ENCODE peak calls at places on chromosomes 6 and 20, in five cellular contexts. One of them, this sample, is unnamed. For H3K4me1, the result is how much of the 10 kb centered on the place peaks cover.

GRCh38 chr6:75472885-75473284 is 20.7 kb downstream of the FILIP1 start:
- DNase-seq in A549: no peak
- DNase-seq in RWPE2: no peak
- DNase-seq in Peyer's patch: no peak
- DNase-seq in BE2C: no peak
- DNase-seq in this sample: no peak

GRCh38 chr6:7727150-7727950 is 1.5 kb downstream of the BMP6 start:
- DNase-seq in A549: peak
- DNase-seq in RWPE2: no peak
- DNase-seq in Peyer's patch: no peak
- DNase-seq in BE2C: peak
- DNase-seq in this sample: peak

GRCh38 chr6:13089296-13089994 is 238.9 kb downstream of the TBC1D7 start:
- DNase-seq in A549: no peak
- DNase-seq in RWPE2: no peak
- DNase-seq in Peyer's patch: no peak
- DNase-seq in BE2C: no peak
- DNase-seq in this sample: no peak

GRCh38 chr20:23142162-23143050 is 56.3 kb upstream of the CD93 start:
- DNase-seq in A549: no peak
- DNase-seq in RWPE2: peak
- DNase-seq in Peyer's patch: peak
- DNase-seq in BE2C: no peak
- DNase-seq in this sample: no peak

GRCh38 chr6:83354747-83355146 is 76.1 kb downstream of the ME1 start:
- DNase-seq in A549: no peak
- DNase-seq in RWPE2: no peak
- DNase-seq in Peyer's patch: no peak
- DNase-seq in BE2C: no peak
- DNase-seq in this sample: no peak

GRCh38 chr6:17179246-17180073 is 77.6 kb downstream of the STMND1 start:
- DNase-seq in A549: peak
- DNase-seq in RWPE2: no peak
- DNase-seq in Peyer's patch: no peak
- DNase-seq in BE2C: no peak
- DNase-seq in this sample: no peak

GRCh38 chr6:130848945-130849344 is 21.7 kb downstream of the SMLR1 start:
- DNase-seq in A549: no peak
- DNase-seq in RWPE2: no peak
- DNase-seq in Peyer's patch: no peak
- DNase-seq in BE2C: no peak
- DNase-seq in this sample: peak

GRCh38 chr6:4936681-4937041 is 67.2 kb downstream of the RPP40 start:
- DNase-seq in A549: peak
- DNase-seq in RWPE2: no peak
- DNase-seq in Peyer's patch: no peak
- DNase-seq in BE2C: no peak
- DNase-seq in this sample: no peak

GRCh38 chr6:90918361-90918760 is 331.5 kb upstream of the MAP3K7 start:
- DNase-seq in A549: no peak
- DNase-seq in RWPE2: no peak
- DNase-seq in Peyer's patch: no peak
- DNase-seq in BE2C: no peak
- DNase-seq in this sample: no peak

GRCh38 chr6:47157653-47158219 is 115.6 kb upstream of the ADGRF1 start:
- DNase-seq in A549: no peak
- DNase-seq in RWPE2: no peak
- DNase-seq in Peyer's patch: no peak
- DNase-seq in BE2C: no peak
- DNase-seq in this sample: no peak

GRCh38 chr6:37512400-37512958 is 12.8 kb upstream of the CCDC167 start:
- DNase-seq in A549: no peak
- DNase-seq in RWPE2: no peak
- DNase-seq in Peyer's patch: no peak
- DNase-seq in BE2C: no peak
- DNase-seq in this sample: peak

GRCh38 chr6:119347466-119348307 is 1.9 kb downstream of the MAN1A1 start:
- DNase-seq in A549: no peak
- DNase-seq in RWPE2: no peak
- DNase-seq in Peyer's patch: peak
- DNase-seq in BE2C: peak
- DNase-seq in this sample: no peak

GRCh38 chr6:93252930-93253329 is 166.4 kb downstream of the EPHA7 start:
- DNase-seq in A549: no peak
- DNase-seq in RWPE2: no peak
- DNase-seq in Peyer's patch: no peak
- DNase-seq in BE2C: no peak
- DNase-seq in this sample: no peak

GRCh38 chr6:139240161-139241010 is 51.4 kb downstream of the TXLNB start:
- DNase-seq in A549: no peak
- DNase-seq in RWPE2: no peak
- DNase-seq in Peyer's patch: no peak
- DNase-seq in BE2C: no peak
- DNase-seq in this sample: no peak

GRCh38 chr6:101016163-101016562 is 135.0 kb upstream of the ASCC3 start:
- DNase-seq in A549: no peak
- DNase-seq in RWPE2: no peak
- DNase-seq in Peyer's patch: no peak
- DNase-seq in BE2C: no peak
- DNase-seq in this sample: no peak
- H3K4me1 ChIP-seq in A549: under half
- H3K4me1 ChIP-seq in RWPE2: under half
- H3K4me1 ChIP-seq in Peyer's patch: under half
- H3K4me1 ChIP-seq in BE2C: under half
- H3K4me1 ChIP-seq in this sample: under half

DNA sequence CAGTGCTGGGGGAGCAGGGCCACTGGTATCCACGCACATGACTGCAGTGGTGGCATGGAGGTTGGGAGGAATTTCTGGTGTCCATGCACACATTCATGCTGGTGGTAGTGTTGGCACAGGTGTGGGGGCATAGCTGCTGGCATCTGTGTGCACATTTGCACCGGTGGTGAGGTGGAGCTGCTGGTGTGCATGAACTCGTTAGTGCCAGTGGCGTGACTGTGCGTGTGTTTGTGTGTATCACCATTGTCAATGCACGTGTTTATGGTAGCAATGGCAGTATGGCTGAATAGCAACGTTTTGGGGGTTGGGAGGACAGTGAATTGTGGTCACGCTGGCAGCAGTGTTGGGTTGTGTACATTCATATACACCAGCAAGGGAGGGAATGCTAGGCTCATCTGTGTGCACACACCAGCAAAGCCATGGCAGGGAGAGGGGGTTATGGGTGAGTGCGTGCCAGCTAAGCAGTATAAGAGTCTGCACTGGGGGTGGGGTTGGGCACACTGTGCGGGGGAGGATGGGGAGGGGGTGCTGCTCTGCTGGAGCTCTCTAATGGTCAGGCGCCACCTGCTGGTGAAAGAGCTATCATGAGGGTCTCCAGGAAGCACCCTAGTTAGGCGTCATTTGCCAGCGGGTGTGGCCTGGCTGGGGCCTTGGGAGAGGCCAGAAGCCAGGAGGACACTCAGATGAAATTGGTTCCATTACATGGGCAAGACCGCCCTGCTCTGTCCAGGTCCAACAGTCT is 626.1 kb upstream of the ID4 start:
- DNase-seq in A549: peak
- DNase-seq in RWPE2: peak
- DNase-seq in Peyer's patch: peak
- DNase-seq in BE2C: peak
- DNase-seq in this sample: peak
- TF ChIP-seq CTCF in A549: no peak
- TF ChIP-seq CTCF in RWPE2: peak
- TF ChIP-seq CTCF in Peyer's patch: no peak
- TF ChIP-seq CTCF in BE2C: no peak
- TF ChIP-seq CTCF in this sample: peak

GRCh38 chr20:47314647-47315338 is 41.7 kb downstream of the ZMYND8 start:
- DNase-seq in A549: no peak
- DNase-seq in RWPE2: peak
- DNase-seq in Peyer's patch: no peak
- DNase-seq in BE2C: no peak
- DNase-seq in this sample: no peak

GRCh38 chr20:47317127-47317895 is 39.2 kb downstream of the ZMYND8 start:
- DNase-seq in A549: peak
- DNase-seq in RWPE2: peak
- DNase-seq in Peyer's patch: peak
- DNase-seq in BE2C: no peak
- DNase-seq in this sample: peak

GRCh38 chr20:47316776-47317126 is 39.7 kb downstream of the ZMYND8 start:
- DNase-seq in A549: no peak
- DNase-seq in RWPE2: no peak
- DNase-seq in Peyer's patch: peak
- DNase-seq in BE2C: no peak
- DNase-seq in this sample: no peak

GRCh38 chr20:47318027-47318595 is 38.4 kb downstream of the ZMYND8 start:
- DNase-seq in A549: peak
- DNase-seq in RWPE2: no peak
- DNase-seq in Peyer's patch: peak
- DNase-seq in BE2C: no peak
- DNase-seq in this sample: peak

GRCh38 chr20:47315339-47315662 is 41.2 kb downstream of the ZMYND8 start:
- DNase-seq in A549: peak
- DNase-seq in RWPE2: peak
- DNase-seq in Peyer's patch: no peak
- DNase-seq in BE2C: no peak
- DNase-seq in this sample: no peak
- H3K4me1 ChIP-seq in A549: half or more
- H3K4me1 ChIP-seq in RWPE2: half or more
- H3K4me1 ChIP-seq in Peyer's patch: under half
- H3K4me1 ChIP-seq in BE2C: under half
- H3K4me1 ChIP-seq in this sample: under half

DNA sequence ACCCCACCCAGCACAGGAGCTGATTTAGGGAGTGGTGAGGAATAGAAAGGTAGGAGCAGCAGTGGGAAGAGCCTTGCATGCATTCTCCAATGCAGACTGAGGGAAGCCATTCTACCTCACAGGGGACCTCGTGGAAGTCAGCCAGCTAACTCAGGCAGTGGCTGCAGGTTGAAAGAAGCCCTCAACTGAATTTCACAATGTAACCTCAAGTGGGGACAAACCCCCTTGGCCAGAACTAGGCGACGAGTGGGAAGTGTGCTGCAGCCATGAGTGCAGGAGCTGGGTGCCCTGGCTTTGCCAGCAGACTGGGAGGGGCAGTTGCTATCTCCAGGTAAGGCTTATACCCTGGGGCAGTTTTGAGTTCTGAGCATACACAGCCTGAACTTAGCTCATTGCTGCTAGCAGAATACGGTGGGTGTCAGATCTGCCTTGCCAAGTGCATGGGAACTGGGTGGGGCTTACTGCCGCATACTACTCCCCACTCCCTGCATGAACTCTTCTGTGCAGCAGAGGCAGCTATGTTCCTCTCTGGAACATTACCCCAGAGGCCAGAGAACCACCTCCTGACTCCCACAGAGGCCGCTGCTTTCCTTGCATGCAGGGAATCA is 126.5 kb downstream of the CDK19 start:
- DNase-seq in A549: no peak
- DNase-seq in RWPE2: no peak
- DNase-seq in Peyer's patch: no peak
- DNase-seq in BE2C: peak
- DNase-seq in this sample: peak
- TF ChIP-seq CTCF in A549: no peak
- TF ChIP-seq CTCF in RWPE2: no peak
- TF ChIP-seq CTCF in Peyer's patch: no peak
- TF ChIP-seq CTCF in BE2C: no peak
- TF ChIP-seq CTCF in this sample: no peak

DNA sequence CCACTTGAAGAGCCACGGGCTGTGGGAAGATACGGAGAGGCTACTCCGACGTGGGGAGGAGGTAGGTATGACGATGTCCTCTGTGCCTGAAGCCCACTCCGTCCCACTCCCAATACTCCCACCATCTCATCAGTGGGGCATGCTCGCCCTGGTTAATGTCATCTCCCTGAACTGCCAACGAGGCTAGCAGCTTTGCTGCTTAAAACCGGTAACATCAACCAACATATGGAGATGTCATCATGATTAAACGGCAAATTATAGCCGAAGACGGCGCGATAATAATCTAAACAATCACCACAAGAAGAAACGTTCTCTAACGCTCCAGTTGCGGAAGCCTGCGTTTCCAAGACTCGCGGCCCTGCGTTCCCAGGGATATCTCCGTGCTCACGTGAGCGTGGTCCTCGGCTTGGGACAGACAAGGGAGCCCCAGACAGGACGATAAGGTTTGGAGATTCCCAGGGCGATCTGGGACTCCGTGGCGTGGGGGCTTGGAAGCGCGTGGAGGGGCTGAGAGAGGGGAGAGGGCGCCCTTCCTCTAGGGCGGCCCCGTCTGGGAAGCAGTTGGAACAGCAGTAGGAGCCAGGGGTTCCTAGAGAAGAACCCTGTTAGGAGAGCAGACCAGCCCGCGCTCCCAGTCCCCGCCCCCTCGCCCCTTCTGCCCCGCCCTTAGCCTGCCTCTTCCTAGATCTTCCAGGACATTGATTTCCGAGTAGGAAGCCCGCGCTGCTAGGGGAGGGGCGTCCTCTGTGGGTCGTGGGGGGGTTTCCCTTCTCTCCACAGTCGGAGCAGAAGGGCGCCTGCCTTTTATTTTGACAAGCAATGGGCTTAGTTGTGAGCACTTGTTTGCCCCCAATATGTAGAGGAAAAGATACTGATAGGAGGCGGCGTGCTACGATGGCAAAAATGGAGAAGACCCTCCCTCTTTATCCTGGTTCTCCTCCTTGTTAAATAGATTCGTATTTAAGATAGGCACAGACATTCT is 10.7 kb downstream of the NRN1 start:
- DNase-seq in A549: peak
- DNase-seq in RWPE2: no peak
- DNase-seq in Peyer's patch: peak
- DNase-seq in BE2C: peak
- DNase-seq in this sample: peak
- H3K4me1 ChIP-seq in A549: under half
- H3K4me1 ChIP-seq in RWPE2: under half
- H3K4me1 ChIP-seq in Peyer's patch: under half
- H3K4me1 ChIP-seq in BE2C: under half
- H3K4me1 ChIP-seq in this sample: under half

DNA sequence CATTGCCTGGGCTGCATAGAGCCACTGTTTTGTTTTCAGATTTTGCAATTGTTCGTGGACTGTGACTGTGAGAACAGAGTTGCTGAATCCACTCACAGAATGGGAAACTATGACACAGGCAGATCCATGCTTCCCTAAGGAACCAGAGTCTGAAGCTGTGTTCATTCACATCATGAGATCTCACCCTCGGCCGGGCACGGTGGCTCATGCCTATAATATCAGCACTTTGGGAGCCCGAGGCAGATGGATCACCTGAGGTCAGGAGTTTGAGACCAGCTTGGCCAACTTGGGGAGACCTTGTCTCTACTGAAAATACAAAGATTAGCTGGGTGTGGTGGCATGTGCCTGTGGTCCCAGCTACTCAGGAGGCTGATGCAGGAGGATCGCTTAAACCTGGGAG is 139.2 kb upstream of the SALL4 start:
- DNase-seq in A549: no peak
- DNase-seq in RWPE2: no peak
- DNase-seq in Peyer's patch: no peak
- DNase-seq in BE2C: no peak
- DNase-seq in this sample: no peak
- TF ChIP-seq CTCF in A549: no peak
- TF ChIP-seq CTCF in RWPE2: no peak
- TF ChIP-seq CTCF in Peyer's patch: no peak
- TF ChIP-seq CTCF in BE2C: no peak
- TF ChIP-seq CTCF in this sample: no peak

This sample was measured in endodermal cell.